ENCODE peak calls at places on chromosomes 3 and 15, in seven cellular contexts. T is PC-3, S is vagina, G is AG09309, C is suprapubic skin, X is astrocyte of the spinal cord, A is mucosa of descending colon. K is an unnamed sample.

GRCh38 chr3:107644631-107645030 is 121.9 kb downstream of the BBX start:
- DNase-seq in G (no peak), A (no peak), S (no peak), T (peak), X (no peak), C (no peak), K (no peak)

GRCh38 chr3:123984350-123984749 is 7.6 kb downstream of the ROPN1 start:
- DNase-seq in X (no peak), S (no peak), C (no peak), A (no peak), G (no peak), T (no peak), K (no peak)

GRCh38 chr3:4926892-4927291 is 52.3 kb upstream of the BHLHE40 start:
- DNase-seq in T (no peak), A (no peak), X (no peak), C (no peak), G (no peak), S (no peak), K (no peak)

GRCh38 chr15:66187271-66187670 is 66.3 kb downstream of the MEGF11 start:
- DNase-seq in A (no peak), G (no peak), S (no peak), T (no peak), X (no peak), C (no peak), K (no peak)

GRCh38 chr3:113055201-113055600 is 64.4 kb downstream of the GTPBP8 start:
- DNase-seq in C (no peak), S (no peak), X (no peak), A (no peak), T (no peak), G (no peak), K (no peak)

GRCh38 chr15:72227192-72227586 is 3.8 kb downstream of the PKM start:
- DNase-seq in X (peak), A (peak), S (no peak), T (peak), C (no peak), G (peak), K (no peak)

GRCh38 chr3:43180027-43180426 is 74.1 kb upstream of the POMGNT2 start:
- DNase-seq in S (peak), G (peak), C (no peak), T (peak), X (peak), A (no peak), K (peak)

GRCh38 chr15:100958326-100959065 is 39.3 kb downstream of the LRRK1 start:
- DNase-seq in X (peak), A (no peak), C (no peak), S (no peak), G (no peak), T (peak), K (peak)

GRCh38 chr3:4581040-4581439 is 87.9 kb downstream of the ITPR1 start:
- DNase-seq in S (no peak), X (no peak), T (no peak), C (no peak), G (no peak), A (no peak), K (no peak)

GRCh38 chr3:160440687-160441086 is 8.9 kb downstream of the TRIM59 start:
- DNase-seq in A (no peak), X (no peak), T (no peak), C (no peak), G (no peak), S (no peak), K (no peak)

GRCh38 chr3:5221701-5222100 is 34.2 kb downstream of the EDEM1 start:
- DNase-seq in S (no peak), X (no peak), A (no peak), G (no peak), T (no peak), C (no peak), K (no peak)

GRCh38 chr15:51622269-51623180 is at the start of gene DMXL2:
- DNase-seq in S (no peak), G (peak), A (peak), T (peak), C (peak), X (peak), K (no peak)

GRCh38 chr15:50764331-50765201 is 940 bp downstream of the SPPL2A start:
- DNase-seq in S (no peak), T (peak), G (no peak), A (no peak), X (peak), C (no peak), K (no peak)

GRCh38 chr3:113898892-113899291 is 48.9 kb upstream of the ZDHHC23 start:
- DNase-seq in T (no peak), G (peak), C (no peak), X (peak), S (no peak), A (no peak), K (no peak)

GRCh38 chr15:64686130-64686735 is 89.2 kb downstream of the RBPMS2 start:
- DNase-seq in T (peak), S (no peak), X (peak), G (no peak), A (no peak), C (no peak), K (peak)

GRCh38 chr15:93189562-93189961 is 100.6 kb upstream of the RGMA start:
- DNase-seq in G (no peak), A (no peak), S (no peak), T (no peak), X (no peak), C (no peak), K (no peak)

GRCh38 chr3:96449803-96450202 is 364.6 kb upstream of the EPHA6 start:
- DNase-seq in G (no peak), X (no peak), S (no peak), T (no peak), C (no peak), A (no peak), K (no peak)

GRCh38 chr15:74302821-74303359 is 64.6 kb downstream of the CYP11A1 start:
- DNase-seq in C (no peak), T (peak), A (no peak), X (peak), S (no peak), G (no peak), K (no peak)

GRCh38 chr3:18847583-18848197 is 300.6 kb upstream of the KCNH8 start:
- DNase-seq in C (no peak), T (peak), S (no peak), X (no peak), A (no peak), G (no peak), K (no peak)

GRCh38 chr15:90286678-90287077 is 21.2 kb downstream of the NGRN start:
- DNase-seq in T (peak), S (no peak), X (peak), A (no peak), C (no peak), G (no peak), K (no peak)

GRCh38 chr15:58229297-58229768 is 91.2 kb downstream of the AQP9 start:
- DNase-seq in C (no peak), G (no peak), T (no peak), S (no peak), A (no peak), X (no peak), K (no peak)

GRCh38 chr3:160409812-160410610 is 10.6 kb downstream of the SMC4 start:
- DNase-seq in G (no peak), T (no peak), X (no peak), S (no peak), C (no peak), A (no peak), K (no peak)

GRCh38 chr15:36428102-36428845 is 151.2 kb upstream of the CDIN1 start:
- DNase-seq in X (peak), A (no peak), T (peak), G (peak), S (no peak), C (no peak), K (peak)

GRCh38 chr15:83904107-83904720 is 250.3 kb downstream of the ADAMTSL3 start:
- DNase-seq in A (no peak), T (no peak), C (no peak), G (no peak), S (no peak), X (peak), K (peak)

GRCh38 chr3:66609660-66610547 is 109.1 kb upstream of the LRIG1 start:
- DNase-seq in G (peak), C (no peak), X (peak), A (peak), S (no peak), T (no peak), K (no peak)

GRCh38 chr15:80462836-80463512 is 58.8 kb downstream of the ARNT2 start:
- DNase-seq in G (no peak), A (no peak), X (no peak), S (no peak), C (no peak), T (no peak), K (no peak)

GRCh38 chr3:58173670-58174472 is 36.9 kb downstream of the DNASE1L3 start:
- DNase-seq in X (no peak), S (no peak), A (peak), C (no peak), T (peak), G (no peak), K (no peak)

GRCh38 chr15:77507151-77507847 is 86.6 kb downstream of the HMG20A start:
- DNase-seq in C (no peak), S (peak), T (peak), X (no peak), A (peak), G (no peak), K (no peak)

GRCh38 chr3:136659253-136659652 is 92.9 kb downstream of the STAG1 start:
- DNase-seq in S (no peak), A (no peak), T (no peak), G (peak), X (peak), C (no peak), K (peak)

GRCh38 chr3:45864760-45865567 is 21.4 kb upstream of the CCR9 start:
- DNase-seq in C (no peak), G (no peak), X (no peak), S (no peak), A (no peak), T (no peak), K (no peak)
- H3K4me3 ChIP-seq in C (no peak), G (no peak), X (no peak), S (no peak), A (no peak), T (no peak), K (no peak)

GRCh38 chr15:99105516-99106341 is 849 bp downstream of the SYNM start:
- DNase-seq in C (peak), X (peak), G (no peak), A (peak), S (no peak), T (no peak), K (no peak)
- H3K4me3 ChIP-seq in C (peak), X (peak), G (peak), A (no peak), S (peak), T (peak), K (peak)

GRCh38 chr15:39629906-39630305 is 49.0 kb downstream of the THBS1 start:
- DNase-seq in A (no peak), T (peak), G (no peak), C (no peak), X (no peak), S (no peak), K (no peak)
- H3K4me3 ChIP-seq in A (no peak), T (no peak), G (no peak), C (no peak), X (no peak), S (no peak), K (no peak)

DNA sequence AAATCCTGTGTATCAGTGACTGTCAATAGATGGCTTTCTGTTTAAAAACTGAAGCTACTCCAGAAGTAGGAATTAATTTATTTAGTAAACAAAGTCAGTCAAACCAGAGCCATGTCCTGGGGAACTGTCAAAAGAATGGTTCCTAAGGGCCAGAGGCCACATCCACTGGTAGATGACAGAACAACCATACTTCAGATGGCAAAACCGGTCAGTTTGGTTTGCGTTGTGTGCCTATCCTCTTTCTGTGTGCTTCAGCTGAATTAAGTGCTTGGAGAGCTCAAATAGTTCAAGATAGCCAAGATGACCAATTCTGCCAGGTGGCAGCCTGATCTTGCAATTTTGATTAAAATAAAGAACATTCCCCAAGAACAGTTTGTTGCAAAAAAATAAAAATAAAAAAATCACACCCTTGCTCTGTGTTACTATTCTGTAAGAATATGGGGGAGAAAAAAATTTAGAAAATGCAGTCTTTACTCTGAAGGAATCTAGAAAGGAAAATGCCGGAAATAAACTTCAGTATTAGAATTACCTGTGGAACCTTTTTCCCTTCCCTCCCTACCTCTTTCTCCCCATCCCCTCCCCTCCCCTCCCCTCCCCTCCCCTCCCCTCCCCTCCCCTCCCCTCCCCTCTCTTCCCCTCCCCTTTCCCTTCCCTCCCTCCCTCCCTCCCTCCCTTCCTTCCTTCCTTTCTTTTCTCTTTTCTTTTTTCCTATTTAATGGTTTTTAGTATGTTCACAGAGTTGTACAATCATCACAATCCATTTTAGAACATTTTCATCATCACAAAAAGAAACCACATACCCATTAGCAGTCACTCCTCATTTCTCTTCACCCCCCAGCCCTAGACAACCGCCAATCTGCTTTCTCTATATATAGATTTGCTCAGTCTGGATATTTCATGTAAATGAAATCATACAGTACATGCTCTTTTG is 2.6 kb downstream of the MAP3K13 start:
- DNase-seq in X (no peak), T (peak), G (no peak), S (no peak), C (no peak), A (no peak), K (no peak)
- H3K4me3 ChIP-seq in X (no peak), T (no peak), G (no peak), S (no peak), C (no peak), A (no peak), K (no peak)

GRCh38 chr3:31919528-31919927 is 61.5 kb downstream of the OSBPL10 start:
- DNase-seq in C (no peak), T (no peak), A (no peak), X (no peak), G (no peak), S (no peak), K (no peak)

GRCh38 chr3:31920310-31920709 is 60.8 kb downstream of the OSBPL10 start:
- DNase-seq in C (no peak), S (no peak), A (no peak), X (no peak), G (no peak), T (no peak), K (no peak)

GRCh38 chr3:31921833-31922232 is 59.2 kb downstream of the OSBPL10 start:
- DNase-seq in S (no peak), C (no peak), T (no peak), X (no peak), G (no peak), A (no peak), K (no peak)

GRCh38 chr3:31918179-31919165 is 62.6 kb downstream of the OSBPL10 start:
- DNase-seq in T (no peak), G (no peak), C (no peak), S (no peak), A (no peak), X (peak), K (no peak)

GRCh38 chr3:31917303-31917903 is 63.7 kb downstream of the OSBPL10 start:
- DNase-seq in X (no peak), T (no peak), G (no peak), S (no peak), A (no peak), C (no peak), K (no peak)
- H3K4me3 ChIP-seq in X (no peak), T (no peak), G (no peak), S (no peak), A (no peak), C (peak), K (no peak)

DNA sequence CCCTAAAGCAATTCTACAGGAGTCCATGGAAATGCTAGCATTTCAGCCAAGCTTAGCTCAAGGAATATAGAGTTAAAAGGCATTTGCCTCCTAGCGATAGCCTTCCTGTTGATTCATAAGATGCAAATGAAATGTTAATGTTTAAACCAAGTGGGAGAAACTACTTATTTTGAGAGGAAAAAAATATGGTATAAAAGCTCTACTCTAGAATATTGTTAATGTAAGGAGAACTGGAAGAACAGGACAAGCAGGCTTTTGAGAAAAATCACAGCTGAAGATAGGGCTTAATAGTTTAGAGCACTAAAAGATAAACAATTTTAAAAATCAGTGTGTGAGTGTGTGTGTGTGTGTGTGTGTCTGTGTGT is 1.6 kb upstream of the ALCAM start:
- DNase-seq in T (peak), S (no peak), C (no peak), A (no peak), X (peak), G (no peak), K (no peak)
- H3K4me3 ChIP-seq in T (peak), S (peak), C (peak), A (no peak), X (peak), G (peak), K (peak)

K was measured in HFF-Myc.